ENCODE peak calls at places on chromosomes 7 and 10, in eight cellular contexts. One of them, this sample, is unnamed. For H3K9me3, the result is how much of the 10 kb centered on the place peaks cover.

GRCh38 chr10:124173298-124173900 is 80.0 kb upstream of the CHST15 start:
- DNase-seq in MM.1S: no peak
- DNase-seq in IMR-90: no peak
- DNase-seq in kidney: peak
- DNase-seq in neural progenitor cell: no peak
- DNase-seq in adipocyte: no peak
- DNase-seq in K562: no peak
- DNase-seq in HCT116: no peak
- DNase-seq in this sample: no peak

GRCh38 chr10:62903828-62904227 is 87.7 kb upstream of the EGR2 start:
- DNase-seq in MM.1S: no peak
- DNase-seq in IMR-90: no peak
- DNase-seq in kidney: no peak
- DNase-seq in neural progenitor cell: no peak
- DNase-seq in adipocyte: no peak
- DNase-seq in K562: peak
- DNase-seq in HCT116: no peak
- DNase-seq in this sample: no peak

GRCh38 chr7:106772655-106773108 is 92.4 kb upstream of the PIK3CG start:
- DNase-seq in MM.1S: no peak
- DNase-seq in IMR-90: peak
- DNase-seq in kidney: no peak
- DNase-seq in neural progenitor cell: no peak
- DNase-seq in adipocyte: peak
- DNase-seq in K562: no peak
- DNase-seq in HCT116: peak
- DNase-seq in this sample: no peak

GRCh38 chr7:45601094-45601493 is 26.9 kb downstream of the ADCY1 start:
- DNase-seq in MM.1S: no peak
- DNase-seq in IMR-90: no peak
- DNase-seq in kidney: peak
- DNase-seq in neural progenitor cell: no peak
- DNase-seq in adipocyte: no peak
- DNase-seq in K562: no peak
- DNase-seq in HCT116: no peak
- DNase-seq in this sample: no peak

GRCh38 chr7:24763303-24763901 is 6.1 kb upstream of the GSDME start:
- DNase-seq in MM.1S: no peak
- DNase-seq in IMR-90: no peak
- DNase-seq in kidney: no peak
- DNase-seq in neural progenitor cell: no peak
- DNase-seq in adipocyte: no peak
- DNase-seq in K562: peak
- DNase-seq in HCT116: no peak
- DNase-seq in this sample: no peak

GRCh38 chr7:107387077-107387476 is 82.8 kb upstream of the GPR22 start:
- DNase-seq in MM.1S: no peak
- DNase-seq in IMR-90: peak
- DNase-seq in kidney: peak
- DNase-seq in neural progenitor cell: peak
- DNase-seq in adipocyte: peak
- DNase-seq in K562: peak
- DNase-seq in HCT116: no peak
- DNase-seq in this sample: no peak

GRCh38 chr10:780536-781524 is 91.4 kb upstream of the DIP2C start:
- DNase-seq in MM.1S: no peak
- DNase-seq in IMR-90: no peak
- DNase-seq in kidney: peak
- DNase-seq in neural progenitor cell: no peak
- DNase-seq in adipocyte: no peak
- DNase-seq in K562: no peak
- DNase-seq in HCT116: no peak
- DNase-seq in this sample: no peak

GRCh38 chr10:7432884-7433726 is 22.3 kb upstream of the SFMBT2 start:
- DNase-seq in MM.1S: no peak
- DNase-seq in IMR-90: no peak
- DNase-seq in kidney: no peak
- DNase-seq in neural progenitor cell: peak
- DNase-seq in adipocyte: no peak
- DNase-seq in K562: no peak
- DNase-seq in HCT116: no peak
- DNase-seq in this sample: no peak

GRCh38 chr7:20931739-20932138 is 145.1 kb upstream of the SP8 start:
- DNase-seq in MM.1S: no peak
- DNase-seq in IMR-90: no peak
- DNase-seq in kidney: no peak
- DNase-seq in neural progenitor cell: no peak
- DNase-seq in adipocyte: no peak
- DNase-seq in K562: no peak
- DNase-seq in HCT116: no peak
- DNase-seq in this sample: no peak

GRCh38 chr7:45585628-45586027 is 11.5 kb downstream of the ADCY1 start:
- DNase-seq in MM.1S: no peak
- DNase-seq in IMR-90: no peak
- DNase-seq in kidney: peak
- DNase-seq in neural progenitor cell: no peak
- DNase-seq in adipocyte: no peak
- DNase-seq in K562: no peak
- DNase-seq in HCT116: no peak
- DNase-seq in this sample: no peak

GRCh38 chr10:125815764-125816163 is 7.3 kb downstream of the UROS start:
- DNase-seq in MM.1S: no peak
- DNase-seq in IMR-90: no peak
- DNase-seq in kidney: no peak
- DNase-seq in neural progenitor cell: no peak
- DNase-seq in adipocyte: no peak
- DNase-seq in K562: peak
- DNase-seq in HCT116: no peak
- DNase-seq in this sample: no peak

GRCh38 chr10:131825960-131826650 is 74.7 kb upstream of the PPP2R2D start:
- DNase-seq in MM.1S: no peak
- DNase-seq in IMR-90: no peak
- DNase-seq in kidney: no peak
- DNase-seq in neural progenitor cell: no peak
- DNase-seq in adipocyte: no peak
- DNase-seq in K562: no peak
- DNase-seq in HCT116: no peak
- DNase-seq in this sample: no peak

GRCh38 chr10:32471232-32471631 is 25.3 kb downstream of the CCDC7 start:
- DNase-seq in MM.1S: no peak
- DNase-seq in IMR-90: no peak
- DNase-seq in kidney: no peak
- DNase-seq in neural progenitor cell: no peak
- DNase-seq in adipocyte: no peak
- DNase-seq in K562: no peak
- DNase-seq in HCT116: no peak
- DNase-seq in this sample: no peak

GRCh38 chr10:93568105-93568390 is 1.6 kb downstream of the FFAR4 start:
- DNase-seq in MM.1S: no peak
- DNase-seq in IMR-90: no peak
- DNase-seq in kidney: no peak
- DNase-seq in neural progenitor cell: peak
- DNase-seq in adipocyte: peak
- DNase-seq in K562: no peak
- DNase-seq in HCT116: no peak
- DNase-seq in this sample: no peak

GRCh38 chr7:55348502-55348901 is 16.6 kb upstream of the LANCL2 start:
- DNase-seq in MM.1S: no peak
- DNase-seq in IMR-90: peak
- DNase-seq in kidney: no peak
- DNase-seq in neural progenitor cell: no peak
- DNase-seq in adipocyte: peak
- DNase-seq in K562: no peak
- DNase-seq in HCT116: no peak
- DNase-seq in this sample: no peak

GRCh38 chr10:20957744-20958143 is 60.6 kb upstream of the NEBL start:
- DNase-seq in MM.1S: no peak
- DNase-seq in IMR-90: no peak
- DNase-seq in kidney: no peak
- DNase-seq in neural progenitor cell: no peak
- DNase-seq in adipocyte: no peak
- DNase-seq in K562: no peak
- DNase-seq in HCT116: no peak
- DNase-seq in this sample: no peak

GRCh38 chr7:17097668-17098297 is 200.7 kb upstream of the AHR start:
- DNase-seq in MM.1S: no peak
- DNase-seq in IMR-90: peak
- DNase-seq in kidney: no peak
- DNase-seq in neural progenitor cell: no peak
- DNase-seq in adipocyte: no peak
- DNase-seq in K562: no peak
- DNase-seq in HCT116: no peak
- DNase-seq in this sample: no peak

GRCh38 chr10:47024046-47024322 is 112.8 kb downstream of the PTPN20 start:
- DNase-seq in MM.1S: no peak
- DNase-seq in IMR-90: no peak
- DNase-seq in kidney: no peak
- DNase-seq in neural progenitor cell: no peak
- DNase-seq in adipocyte: no peak
- DNase-seq in K562: no peak
- DNase-seq in HCT116: no peak
- DNase-seq in this sample: no peak

GRCh38 chr7:70621954-70622596 is 509.9 kb upstream of the GALNT17 start:
- DNase-seq in MM.1S: no peak
- DNase-seq in IMR-90: no peak
- DNase-seq in kidney: no peak
- DNase-seq in neural progenitor cell: no peak
- DNase-seq in adipocyte: no peak
- DNase-seq in K562: no peak
- DNase-seq in HCT116: no peak
- DNase-seq in this sample: no peak

GRCh38 chr7:32163141-32163806 is 93.1 kb upstream of the PDE1C start:
- DNase-seq in MM.1S: no peak
- DNase-seq in IMR-90: peak
- DNase-seq in kidney: no peak
- DNase-seq in neural progenitor cell: no peak
- DNase-seq in adipocyte: peak
- DNase-seq in K562: peak
- DNase-seq in HCT116: no peak
- DNase-seq in this sample: no peak

GRCh38 chr10:49831352-49832040 is 69.4 kb upstream of the OGDHL start:
- DNase-seq in MM.1S: no peak
- DNase-seq in IMR-90: peak
- DNase-seq in kidney: no peak
- DNase-seq in neural progenitor cell: peak
- DNase-seq in adipocyte: peak
- DNase-seq in K562: no peak
- DNase-seq in HCT116: no peak
- DNase-seq in this sample: peak

GRCh38 chr7:116591202-116592040 is 66.6 kb downstream of the CAV1 start:
- DNase-seq in MM.1S: peak
- DNase-seq in IMR-90: peak
- DNase-seq in kidney: no peak
- DNase-seq in neural progenitor cell: no peak
- DNase-seq in adipocyte: peak
- DNase-seq in K562: peak
- DNase-seq in HCT116: peak
- DNase-seq in this sample: no peak

GRCh38 chr7:42237162-42237821 is at the start of gene GLI3:
- DNase-seq in MM.1S: peak
- DNase-seq in IMR-90: peak
- DNase-seq in kidney: peak
- DNase-seq in neural progenitor cell: peak
- DNase-seq in adipocyte: peak
- DNase-seq in K562: peak
- DNase-seq in HCT116: no peak
- DNase-seq in this sample: peak

GRCh38 chr7:17299477-17299991 is 1.1 kb downstream of the AHR start:
- DNase-seq in MM.1S: peak
- DNase-seq in IMR-90: peak
- DNase-seq in kidney: no peak
- DNase-seq in neural progenitor cell: no peak
- DNase-seq in adipocyte: peak
- DNase-seq in K562: no peak
- DNase-seq in HCT116: no peak
- DNase-seq in this sample: no peak

GRCh38 chr10:132466520-132467463 is 69.8 kb downstream of the PWWP2B start:
- DNase-seq in MM.1S: no peak
- DNase-seq in IMR-90: no peak
- DNase-seq in kidney: peak
- DNase-seq in neural progenitor cell: no peak
- DNase-seq in adipocyte: no peak
- DNase-seq in K562: no peak
- DNase-seq in HCT116: no peak
- DNase-seq in this sample: no peak

GRCh38 chr10:70052462-70053211 is at the start of gene MACROH2A2:
- DNase-seq in MM.1S: no peak
- DNase-seq in IMR-90: peak
- DNase-seq in kidney: peak
- DNase-seq in neural progenitor cell: peak
- DNase-seq in adipocyte: peak
- DNase-seq in K562: peak
- DNase-seq in HCT116: peak
- DNase-seq in this sample: peak

GRCh38 chr10:122178655-122179054 is 92.4 kb upstream of the BTBD16 start:
- DNase-seq in MM.1S: no peak
- DNase-seq in IMR-90: no peak
- DNase-seq in kidney: no peak
- DNase-seq in neural progenitor cell: no peak
- DNase-seq in adipocyte: no peak
- DNase-seq in K562: no peak
- DNase-seq in HCT116: no peak
- DNase-seq in this sample: no peak
- H3K4me3 ChIP-seq in MM.1S: no peak
- H3K4me3 ChIP-seq in IMR-90: no peak
- H3K4me3 ChIP-seq in kidney: no peak
- H3K4me3 ChIP-seq in neural progenitor cell: no peak
- H3K4me3 ChIP-seq in adipocyte: no peak
- H3K4me3 ChIP-seq in K562: no peak
- H3K4me3 ChIP-seq in HCT116: no peak
- H3K4me3 ChIP-seq in this sample: no peak

GRCh38 chr7:102008535-102009262 is 191.3 kb downstream of the CUX1 start:
- DNase-seq in MM.1S: no peak
- DNase-seq in IMR-90: no peak
- DNase-seq in kidney: peak
- DNase-seq in neural progenitor cell: no peak
- DNase-seq in adipocyte: no peak
- DNase-seq in K562: no peak
- DNase-seq in HCT116: no peak
- DNase-seq in this sample: no peak
- H3K9ac ChIP-seq in MM.1S: no peak
- H3K9ac ChIP-seq in IMR-90: no peak
- H3K9ac ChIP-seq in kidney: no peak
- H3K9ac ChIP-seq in neural progenitor cell: no peak
- H3K9ac ChIP-seq in adipocyte: no peak
- H3K9ac ChIP-seq in K562: no peak
- H3K9ac ChIP-seq in HCT116: no peak
- H3K9ac ChIP-seq in this sample: no peak

GRCh38 chr7:157916946-157917670 is 580.3 kb downstream of the DNAJB6 start:
- DNase-seq in MM.1S: no peak
- DNase-seq in IMR-90: no peak
- DNase-seq in kidney: peak
- DNase-seq in neural progenitor cell: no peak
- DNase-seq in adipocyte: no peak
- DNase-seq in K562: no peak
- DNase-seq in HCT116: no peak
- DNase-seq in this sample: no peak
- H3K9me3 ChIP-seq in MM.1S: under half
- H3K9me3 ChIP-seq in IMR-90: under half
- H3K9me3 ChIP-seq in kidney: under half
- H3K9me3 ChIP-seq in neural progenitor cell: under half
- H3K9me3 ChIP-seq in adipocyte: under half
- H3K9me3 ChIP-seq in K562: under half
- H3K9me3 ChIP-seq in HCT116: under half
- H3K9me3 ChIP-seq in this sample: under half

GRCh38 chr10:17453377-17454091 is 861 bp downstream of the ST8SIA6 start:
- DNase-seq in MM.1S: no peak
- DNase-seq in IMR-90: no peak
- DNase-seq in kidney: peak
- DNase-seq in neural progenitor cell: peak
- DNase-seq in adipocyte: peak
- DNase-seq in K562: peak
- DNase-seq in HCT116: no peak
- DNase-seq in this sample: peak
- H3K4me3 ChIP-seq in MM.1S: peak
- H3K4me3 ChIP-seq in IMR-90: peak
- H3K4me3 ChIP-seq in kidney: no peak
- H3K4me3 ChIP-seq in neural progenitor cell: peak
- H3K4me3 ChIP-seq in adipocyte: peak
- H3K4me3 ChIP-seq in K562: peak
- H3K4me3 ChIP-seq in HCT116: peak
- H3K4me3 ChIP-seq in this sample: peak

This sample was measured in NT2/D1.